ENCODE peak calls at places on chromosome 15, in six cellular contexts. I, H, Z, B, D and P are unnamed samples.

GRCh38 chr15:60356832-60357231 is 41.0 kb downstream of the ANXA2 start:
- DNase-seq in I (no peak), H (no peak), Z (no peak), B (no peak), D (no peak), P (no peak)

GRCh38 chr15:93037341-93038063 is 51.5 kb downstream of the RGMA start:
- DNase-seq in I (peak), H (peak), Z (peak), B (no peak), D (peak), P (peak)

GRCh38 chr15:64149424-64150235 is 1.9 kb upstream of the SNX22 start:
- DNase-seq in I (no peak), H (no peak), Z (no peak), B (peak), D (no peak), P (peak)

GRCh38 chr15:64842986-64843561 is 1.4 kb downstream of the PLEKHO2 start:
- DNase-seq in I (no peak), H (no peak), Z (peak), B (no peak), D (peak), P (no peak)

GRCh38 chr15:38868326-38869114 is 303.9 kb upstream of the RASGRP1 start:
- DNase-seq in I (peak), H (no peak), Z (no peak), B (no peak), D (peak), P (no peak)

GRCh38 chr15:57138260-57138895 is 219.9 kb downstream of the TCF12 start:
- DNase-seq in I (peak), H (no peak), Z (no peak), B (no peak), D (peak), P (no peak)

GRCh38 chr15:34365073-34365825 is 1.7 kb downstream of the LPCAT4 start:
- DNase-seq in I (no peak), H (peak), Z (peak), B (no peak), D (no peak), P (no peak)

GRCh38 chr15:34039506-34040123 is 611 bp upstream of the AVEN start:
- DNase-seq in I (no peak), H (no peak), Z (no peak), B (peak), D (peak), P (no peak)

GRCh38 chr15:25508369-25509002 is 69.7 kb upstream of the UBE3A start:
- DNase-seq in I (no peak), H (no peak), Z (no peak), B (no peak), D (peak), P (no peak)

GRCh38 chr15:99104788-99105515 is at the start of gene SYNM:
- DNase-seq in I (peak), H (peak), Z (peak), B (peak), D (peak), P (peak)

GRCh38 chr15:93265046-93265658 is 176.1 kb upstream of the RGMA start:
- DNase-seq in I (no peak), H (no peak), Z (no peak), B (no peak), D (peak), P (no peak)

GRCh38 chr15:31273258-31273941 is 53.2 kb upstream of the KLF13 start:
- DNase-seq in I (no peak), H (no peak), Z (no peak), B (no peak), D (no peak), P (no peak)

GRCh38 chr15:51844747-51845426 is 15.4 kb downstream of the TMOD3 start:
- DNase-seq in I (no peak), H (no peak), Z (no peak), B (no peak), D (no peak), P (no peak)

GRCh38 chr15:48774484-48774883 is 36.4 kb downstream of the CEP152 start:
- DNase-seq in I (no peak), H (no peak), Z (no peak), B (no peak), D (peak), P (no peak)

DNA sequence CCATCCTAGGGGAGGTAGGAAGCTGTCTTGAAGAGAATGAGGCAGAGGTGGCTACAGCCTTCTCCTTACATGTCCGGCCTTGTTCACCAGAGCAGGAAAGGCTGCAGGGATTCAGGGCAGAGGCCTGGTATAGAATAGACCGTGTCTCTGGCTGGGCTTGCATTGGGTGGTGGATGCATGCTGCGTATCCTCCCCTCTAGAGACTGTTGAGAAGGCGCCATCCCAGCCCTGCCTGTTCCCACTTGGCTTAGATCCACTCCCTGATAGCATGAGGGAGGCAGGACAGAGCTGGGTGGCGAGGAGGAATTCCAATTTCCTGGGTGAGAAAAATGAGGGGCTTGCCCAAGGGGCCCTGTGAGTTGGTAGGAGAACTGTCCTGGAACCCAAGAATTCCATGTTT is 57.5 kb downstream of the CORO2B start:
- DNase-seq in I (no peak), H (no peak), Z (no peak), B (no peak), D (no peak), P (no peak)
- H3K27ac ChIP-seq in I (no peak), H (no peak), Z (peak), B (no peak), D (no peak), P (peak)

DNA sequence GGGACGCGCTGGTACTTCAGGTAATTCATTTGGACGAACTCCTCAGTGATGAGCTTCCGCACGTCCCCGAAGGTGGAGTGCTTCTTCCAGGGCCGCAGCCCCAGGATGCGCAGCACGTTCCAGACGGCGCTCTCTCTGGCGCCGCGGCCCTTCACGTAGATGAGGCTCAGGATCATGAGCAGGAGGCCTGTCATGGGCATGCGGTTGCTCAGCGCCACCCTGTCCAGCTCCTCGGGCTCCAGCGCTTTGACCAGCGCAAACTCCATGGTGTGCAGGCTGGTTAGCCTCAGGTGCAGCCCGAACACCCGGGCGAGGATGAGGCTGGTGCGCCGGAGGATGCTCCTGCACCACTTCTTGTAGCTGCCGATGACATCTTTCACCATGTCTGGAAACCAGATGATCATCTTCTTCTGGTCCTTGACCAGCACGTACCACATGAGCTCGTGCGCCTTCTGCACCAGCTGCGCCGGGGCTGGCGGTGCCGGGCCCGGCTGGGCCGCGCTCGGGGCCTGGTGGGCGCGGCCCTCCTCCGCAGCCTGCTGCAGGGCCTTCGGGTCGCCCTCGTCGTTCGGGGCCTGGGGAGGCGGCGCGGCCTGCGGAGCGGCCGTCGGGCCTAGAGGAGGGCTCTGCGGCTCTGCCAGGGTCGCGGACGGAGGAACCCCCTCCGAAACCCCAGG is 501 bp downstream of the NDN start:
- DNase-seq in I (no peak), H (peak), Z (no peak), B (no peak), D (no peak), P (no peak)
- H3K27ac ChIP-seq in I (no peak), H (no peak), Z (peak), B (no peak), D (no peak), P (peak)

GRCh38 chr15:72136170-72137051 is 18.2 kb downstream of the SENP8 start:
- DNase-seq in I (no peak), H (no peak), Z (no peak), B (no peak), D (no peak), P (no peak)

GRCh38 chr15:72141171-72142084 is 23.2 kb downstream of the SENP8 start:
- DNase-seq in I (no peak), H (no peak), Z (no peak), B (peak), D (peak), P (no peak)

GRCh38 chr15:72135719-72136118 is 17.5 kb downstream of the SENP8 start:
- DNase-seq in I (no peak), H (no peak), Z (no peak), B (no peak), D (no peak), P (no peak)

GRCh38 chr15:72140088-72140487 is 21.9 kb downstream of the SENP8 start:
- DNase-seq in I (no peak), H (no peak), Z (no peak), B (no peak), D (no peak), P (no peak)

GRCh38 chr15:72139667-72140066 is 21.5 kb downstream of the SENP8 start:
- DNase-seq in I (no peak), H (no peak), Z (no peak), B (no peak), D (no peak), P (no peak)
- H3K27ac ChIP-seq in I (no peak), H (no peak), Z (peak), B (no peak), D (no peak), P (no peak)

DNA sequence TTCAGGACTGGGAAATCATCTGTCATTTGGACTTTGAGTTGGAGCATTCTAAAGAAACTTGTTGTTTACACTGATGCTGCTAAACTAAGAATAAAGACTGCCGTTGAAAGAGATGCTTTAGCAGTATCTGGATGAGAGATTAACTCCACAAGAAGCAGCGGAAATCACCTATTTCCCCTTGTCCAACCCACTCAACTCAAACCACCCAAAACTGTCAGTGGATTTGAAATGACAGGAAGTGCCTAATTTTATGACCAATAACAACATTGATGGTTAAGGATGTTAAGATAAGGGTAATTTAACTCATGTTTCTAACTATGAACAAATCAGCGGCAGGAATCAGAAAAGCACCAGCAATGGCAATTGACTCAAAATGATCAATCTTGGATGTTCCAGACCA is 110.8 kb upstream of the NR2F2 start:
- DNase-seq in I (no peak), H (no peak), Z (no peak), B (no peak), D (no peak), P (no peak)
- H3K27ac ChIP-seq in I (no peak), H (no peak), Z (no peak), B (no peak), D (no peak), P (no peak)

DNA sequence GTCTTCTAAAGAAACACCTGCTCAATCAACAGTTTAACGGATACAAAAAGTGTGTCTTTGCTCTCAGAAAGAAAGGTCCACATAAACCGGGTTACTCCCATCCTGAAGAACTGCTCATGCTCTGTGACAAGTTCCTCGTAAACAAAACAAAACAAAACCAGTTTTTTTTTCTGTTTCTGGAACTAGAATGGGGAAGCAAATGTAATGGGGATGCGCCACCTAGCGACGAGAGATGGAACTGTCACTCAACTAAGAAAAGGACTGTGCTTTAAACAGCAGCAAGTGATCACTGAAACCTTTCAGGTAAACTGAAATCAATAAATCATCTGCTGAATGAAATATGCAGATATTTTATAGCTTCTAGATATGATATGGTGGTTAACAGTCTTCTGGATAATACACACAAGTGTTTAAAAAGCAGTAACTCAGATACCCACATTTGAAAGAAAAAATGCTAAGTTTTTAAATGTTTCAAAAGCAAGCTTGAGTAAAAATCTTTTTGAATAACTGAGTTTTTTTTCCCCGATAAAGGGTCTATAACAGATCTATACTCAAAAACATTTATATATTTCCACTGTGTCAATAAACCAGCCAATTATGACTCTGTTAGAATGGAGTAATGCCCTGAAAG is 10.9 kb downstream of the TM2D3 start:
- DNase-seq in I (peak), H (no peak), Z (peak), B (peak), D (peak), P (no peak)
- H3K27ac ChIP-seq in I (no peak), H (peak), Z (peak), B (peak), D (no peak), P (peak)

GRCh38 chr15:72838311-72838731 is 54.8 kb upstream of the ADPGK start:
- DNase-seq in I (no peak), H (no peak), Z (no peak), B (peak), D (no peak), P (no peak)
- H3K27ac ChIP-seq in I (no peak), H (no peak), Z (no peak), B (peak), D (no peak), P (no peak)

DNA sequence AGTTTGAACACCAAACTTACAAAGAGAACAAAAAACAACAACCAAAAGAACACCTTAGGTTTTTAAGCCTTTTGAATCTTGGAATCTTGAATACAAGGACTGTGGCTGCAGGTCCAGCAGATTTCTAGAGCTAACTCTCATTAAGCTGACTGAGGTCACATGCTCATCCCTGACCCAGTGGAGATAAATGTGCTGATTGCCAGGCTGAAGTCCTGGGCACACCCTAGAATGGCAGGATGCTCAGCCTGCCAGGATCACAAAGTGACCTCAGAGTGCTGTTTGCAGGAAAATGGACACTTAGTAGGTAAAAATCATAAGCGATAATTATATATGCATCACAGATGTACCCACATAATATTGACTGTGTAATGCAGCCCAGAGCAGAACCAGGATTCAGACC is 245.3 kb upstream of the NR2E3 start:
- DNase-seq in I (no peak), H (no peak), Z (no peak), B (no peak), D (no peak), P (no peak)
- H3K27ac ChIP-seq in I (no peak), H (no peak), Z (no peak), B (no peak), D (no peak), P (no peak)

GRCh38 chr15:77581896-77582569 is 50.7 kb downstream of the LINGO1 start:
- DNase-seq in I (no peak), H (peak), Z (no peak), B (no peak), D (no peak), P (no peak)

GRCh38 chr15:77580991-77581682 is 51.6 kb downstream of the LINGO1 start:
- DNase-seq in I (no peak), H (peak), Z (peak), B (no peak), D (no peak), P (peak)

GRCh38 chr15:77584201-77584600 is 48.5 kb downstream of the LINGO1 start:
- DNase-seq in I (no peak), H (no peak), Z (no peak), B (no peak), D (no peak), P (no peak)

GRCh38 chr15:77584691-77585090 is 48.0 kb downstream of the LINGO1 start:
- DNase-seq in I (no peak), H (peak), Z (no peak), B (no peak), D (no peak), P (no peak)

DNA sequence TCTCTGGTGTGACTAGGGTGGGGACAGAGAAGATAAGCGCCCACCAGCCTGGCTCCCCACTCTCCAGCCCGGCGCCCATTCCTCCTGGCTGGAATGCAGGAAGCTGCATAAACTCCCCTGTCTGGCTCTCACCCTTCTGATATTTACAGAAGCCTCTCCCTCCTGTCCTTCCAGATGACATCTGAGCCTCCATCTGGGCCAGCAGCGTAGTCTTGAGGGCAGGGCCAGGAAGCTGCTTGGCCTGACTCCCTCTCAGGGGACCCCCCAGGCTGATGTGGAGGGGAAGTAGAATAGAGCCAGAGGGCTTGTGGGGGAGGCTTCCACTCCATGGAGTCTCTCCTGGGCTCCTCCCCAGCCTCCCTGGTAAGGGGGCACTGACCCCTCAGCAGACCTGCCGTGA is 49.9 kb downstream of the LINGO1 start:
- DNase-seq in I (no peak), H (no peak), Z (no peak), B (no peak), D (no peak), P (no peak)
- H3K27ac ChIP-seq in I (no peak), H (no peak), Z (no peak), B (no peak), D (no peak), P (no peak)

GRCh38 chr15:41019174-41019573 is 65.9 kb downstream of the CHAC1 start:
- DNase-seq in I (no peak), H (no peak), Z (no peak), B (no peak), D (no peak), P (peak)

GRCh38 chr15:41018534-41018933 is 65.3 kb downstream of the CHAC1 start:
- DNase-seq in I (peak), H (no peak), Z (no peak), B (peak), D (no peak), P (peak)

GRCh38 chr15:41022487-41023090 is 69.3 kb downstream of the CHAC1 start:
- DNase-seq in I (no peak), H (no peak), Z (no peak), B (peak), D (peak), P (no peak)

GRCh38 chr15:41020829-41021228 is 67.6 kb downstream of the CHAC1 start:
- DNase-seq in I (no peak), H (no peak), Z (no peak), B (no peak), D (no peak), P (no peak)

GRCh38 chr15:41020311-41020710 is 67.0 kb downstream of the CHAC1 start:
- DNase-seq in I (no peak), H (no peak), Z (no peak), B (no peak), D (no peak), P (no peak)
- H3K27ac ChIP-seq in I (no peak), H (peak), Z (peak), B (no peak), D (no peak), P (no peak)

GRCh38 chr15:73927476-73928240 is 1.4 kb downstream of the LOXL1 start:
- DNase-seq in I (peak), H (peak), Z (peak), B (peak), D (peak), P (no peak)

GRCh38 chr15:73928241-73928579 is 1.9 kb downstream of the LOXL1 start:
- DNase-seq in I (no peak), H (no peak), Z (no peak), B (no peak), D (no peak), P (no peak)

GRCh38 chr15:73930790-73931281 is 4.6 kb downstream of the LOXL1 start:
- DNase-seq in I (no peak), H (no peak), Z (no peak), B (no peak), D (no peak), P (no peak)

GRCh38 chr15:73930371-73930770 is 4.1 kb downstream of the LOXL1 start:
- DNase-seq in I (no peak), H (peak), Z (peak), B (no peak), D (peak), P (no peak)

DNA sequence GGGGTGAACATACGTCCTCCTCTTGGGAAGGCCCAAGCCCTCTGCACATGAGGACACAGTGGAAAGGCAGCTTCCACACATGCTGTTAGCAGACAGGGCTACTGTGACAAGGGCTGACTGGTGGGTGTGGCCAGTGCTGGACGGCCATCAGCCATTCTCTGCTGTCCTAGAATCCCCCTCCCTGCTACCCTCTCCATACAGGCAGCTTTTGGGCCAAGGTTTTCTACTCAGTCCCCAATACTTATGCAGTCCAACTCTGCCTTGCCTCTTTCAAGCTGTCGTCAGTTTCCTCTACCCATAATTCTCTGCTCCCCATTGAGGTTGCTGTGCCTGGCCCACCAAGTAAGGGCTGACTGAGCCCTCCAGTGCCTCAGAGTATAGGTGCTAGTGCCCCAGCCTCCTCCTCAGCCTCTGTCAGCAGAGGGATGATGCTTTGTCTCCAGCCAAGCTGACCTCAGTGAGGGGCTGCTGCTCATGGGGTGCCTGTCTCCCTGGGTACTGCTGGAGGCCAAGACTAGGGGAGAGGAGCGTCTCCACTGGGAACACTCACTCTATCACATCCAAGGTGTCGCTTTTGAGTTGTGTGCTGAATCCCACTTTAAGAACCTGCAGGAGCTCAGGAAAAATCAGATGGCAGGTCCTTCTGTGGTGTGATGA is 2.8 kb downstream of the LOXL1 start:
- DNase-seq in I (no peak), H (no peak), Z (peak), B (no peak), D (no peak), P (no peak)
- H3K27ac ChIP-seq in I (no peak), H (no peak), Z (peak), B (no peak), D (no peak), P (no peak)